ENCODE peak calls at places on chromosomes 12 and 14, in eight cellular contexts. T, M, I, H, N, Q, V and S are unnamed samples.

GRCh38 chr14:39733741-39734140 is 301.5 kb upstream of the FBXO33 start:
- DNase-seq in Q (no peak), V (no peak), T (no peak), I (no peak), N (no peak), H (no peak), M (no peak), S (no peak)

GRCh38 chr14:57833304-57833703 is 32.6 kb downstream of the SLC35F4 start:
- DNase-seq in V (no peak), T (no peak), I (no peak), N (peak), Q (no peak), H (peak), M (peak), S (no peak)

GRCh38 chr12:111424793-111425251 is 19.1 kb downstream of the SH2B3 start:
- DNase-seq in T (no peak), I (no peak), V (no peak), N (no peak), Q (no peak), H (no peak), M (no peak), S (no peak)

GRCh38 chr14:20278414-20278813 is 27.3 kb downstream of the TTC5 start:
- DNase-seq in T (no peak), N (peak), Q (no peak), I (no peak), M (peak), V (no peak), H (peak), S (no peak)

GRCh38 chr12:101969-102878 is 35.7 kb downstream of the IQSEC3 start:
- DNase-seq in H (no peak), V (peak), M (no peak), N (no peak), I (no peak), T (no peak), Q (no peak), S (peak)

GRCh38 chr12:115661103-115661502 is 616.4 kb downstream of the MED13L start:
- DNase-seq in V (no peak), H (no peak), Q (no peak), M (no peak), T (peak), I (no peak), N (no peak), S (peak)

GRCh38 chr12:29395356-29395755 is 14.4 kb upstream of the ERGIC2 start:
- DNase-seq in Q (no peak), N (no peak), M (no peak), T (no peak), H (peak), I (no peak), V (no peak), S (no peak)

GRCh38 chr12:47147749-47148148 is 68.0 kb upstream of the AMIGO2 start:
- DNase-seq in V (no peak), T (no peak), M (no peak), H (no peak), N (no peak), I (no peak), Q (no peak), S (no peak)

GRCh38 chr12:124109760-124110159 is 136.7 kb downstream of the ZNF664 start:
- DNase-seq in M (peak), T (no peak), H (peak), N (peak), Q (no peak), V (peak), I (no peak), S (no peak)

GRCh38 chr12:110745632-110746284 is 3.1 kb upstream of the PPP1CC start:
- DNase-seq in N (no peak), I (no peak), V (no peak), T (no peak), H (no peak), M (peak), Q (no peak), S (no peak)

GRCh38 chr12:62190921-62191746 is 69.1 kb upstream of the USP15 start:
- DNase-seq in Q (peak), I (peak), N (no peak), H (no peak), V (peak), M (no peak), T (no peak), S (peak)

GRCh38 chr12:80655751-80656150 is 51.7 kb upstream of the MYF6 start:
- DNase-seq in N (no peak), T (no peak), Q (no peak), V (no peak), H (peak), I (no peak), M (no peak), S (no peak)

GRCh38 chr12:67937822-67938221 is 51.4 kb upstream of the IFNG-AS1 start:
- DNase-seq in M (no peak), T (no peak), V (no peak), H (no peak), Q (peak), N (no peak), I (no peak), S (no peak)

GRCh38 chr14:29536886-29537511 is 390.6 kb downstream of the PRKD1 start:
- DNase-seq in Q (no peak), I (no peak), N (peak), V (no peak), T (no peak), M (peak), H (peak), S (no peak)

GRCh38 chr12:118166946-118167345 is 31.0 kb downstream of the PEBP1 start:
- DNase-seq in V (no peak), Q (no peak), M (no peak), H (no peak), N (no peak), I (no peak), T (no peak), S (no peak)

GRCh38 chr14:24310666-24311604 is at the start of gene LTB4R:
- DNase-seq in M (peak), T (peak), H (no peak), I (peak), V (peak), N (no peak), Q (peak), S (no peak)

GRCh38 chr12:122939151-122939550 is 27.1 kb downstream of the ABCB9 start:
- DNase-seq in M (no peak), I (no peak), T (no peak), V (no peak), Q (no peak), H (no peak), N (no peak), S (no peak)

GRCh38 chr12:51635371-51635770 is 44.3 kb downstream of the SCN8A start:
- DNase-seq in Q (no peak), N (no peak), M (no peak), T (no peak), I (no peak), H (peak), V (no peak), S (no peak)

GRCh38 chr14:34629344-34629656 is 648 bp downstream of the SNX6 start:
- DNase-seq in H (no peak), M (no peak), I (no peak), Q (no peak), N (no peak), V (no peak), T (no peak), S (no peak)

GRCh38 chr12:109446-109845 is 42.9 kb downstream of the IQSEC3 start:
- DNase-seq in V (no peak), T (no peak), M (no peak), I (no peak), H (no peak), N (no peak), Q (no peak), S (no peak)

GRCh38 chr12:65655074-65655493 is 169.2 kb upstream of the HMGA2 start:
- DNase-seq in M (no peak), N (no peak), Q (no peak), V (no peak), T (no peak), I (no peak), H (peak), S (no peak)

GRCh38 chr12:75960086-75960910 is 71.3 kb downstream of the PHLDA1 start:
- DNase-seq in T (peak), I (no peak), V (no peak), M (no peak), H (no peak), N (no peak), Q (no peak), S (no peak)

GRCh38 chr14:64387232-64387737 is 868 bp upstream of the MTHFD1 start:
- DNase-seq in T (peak), I (no peak), M (peak), H (peak), V (peak), Q (peak), N (no peak), S (no peak)

GRCh38 chr14:33184587-33184986 is 245.9 kb downstream of the NPAS3 start:
- DNase-seq in Q (no peak), V (no peak), T (no peak), N (no peak), I (no peak), M (peak), H (peak), S (no peak)

GRCh38 chr12:98110516-98110915 is 404.9 kb upstream of the TMPO start:
- DNase-seq in M (no peak), Q (no peak), T (no peak), N (no peak), V (no peak), H (no peak), I (no peak), S (no peak)